ENCODE peak calls at places on chromosomes 12 and 14, in nine cellular contexts. Y is AG10803; I is activated T-helper 9 cell treated with anti-CD3 and anti-CD28 coated beads, Interleukin-2, amount 50 U/mL, for 16 hours; X is T-helper 2 cell; Q is stimulated activated CD4-positive, alpha-beta T cell treated with anti-CD3 and anti-CD28 coated beads, Interleukin-15, amount 100 ng/mL, for 1 hour; L is kidney glomerular epithelial cell; B is esophagus squamous epithelium; C is NAMALWA; Z is progenitor cell of endocrine pancreas. V is an unnamed sample.

GRCh38 chr14:61891810-61892209 is 129.6 kb downstream of the SNAPC1 start:
- DNase-seq in Y (no peak), I (no peak), X (no peak), Q (no peak), L (no peak), B (no peak), C (no peak), Z (no peak), V (no peak)

GRCh38 chr12:120610560-120610959 is 29.4 kb upstream of the POP5 start:
- DNase-seq in Y (no peak), I (no peak), X (no peak), Q (no peak), L (no peak), B (no peak), C (no peak), Z (no peak), V (no peak)

GRCh38 chr14:49250517-49250916 is 335.7 kb downstream of the RPS29 start:
- DNase-seq in Y (no peak), I (no peak), X (no peak), Q (no peak), L (no peak), B (no peak), C (no peak), Z (no peak), V (no peak)

GRCh38 chr14:24183014-24183481 is 5.6 kb downstream of the IPO4 start:
- DNase-seq in Y (no peak), I (no peak), X (no peak), Q (no peak), L (no peak), B (no peak), C (no peak), Z (no peak), V (no peak)

GRCh38 chr12:124646385-124647230 is 79.2 kb upstream of the NCOR2 start:
- DNase-seq in Y (no peak), I (peak), X (no peak), Q (no peak), L (no peak), B (no peak), C (no peak), Z (no peak), V (no peak)

GRCh38 chr12:124764870-124765570 is 98.6 kb downstream of the SCARB1 start:
- DNase-seq in Y (peak), I (no peak), X (no peak), Q (no peak), L (peak), B (no peak), C (no peak), Z (no peak), V (no peak)

GRCh38 chr14:73295198-73295796 is 58.0 kb downstream of the PAPLN start:
- DNase-seq in Y (peak), I (no peak), X (no peak), Q (no peak), L (peak), B (no peak), C (peak), Z (no peak), V (no peak)

GRCh38 chr14:99750746-99751450 is 42.3 kb upstream of the EML1 start:
- DNase-seq in Y (no peak), I (no peak), X (no peak), Q (no peak), L (no peak), B (no peak), C (no peak), Z (no peak), V (no peak)